ENCODE peak calls at places on chromosomes 13 and 19, in five cellular contexts. T, J, S, G and R are unnamed samples.

GRCh38 chr19:40165362-40165937 is 25.8 kb upstream of the MAP3K10 start:
- DNase-seq in S (peak; percentile 42), T (peak; percentile 28), J (peak; percentile 66), G (peak; percentile 94), R (peak; percentile 73)

GRCh38 chr19:1668339-1669123 is 16.1 kb upstream of the TCF3 start:
- DNase-seq in T (no peak), J (no peak), S (peak; percentile 21), G (peak; percentile 71), R (no peak)

GRCh38 chr19:19744641-19745040 is 11.7 kb upstream of the ZNF14 start:
- DNase-seq in J (no peak), G (no peak), S (no peak), T (no peak), R (no peak)

GRCh38 chr19:40147338-40147692 is 43.9 kb upstream of the MAP3K10 start:
- DNase-seq in T (no peak), J (no peak), G (no peak), S (no peak), R (no peak)

GRCh38 chr19:18657590-18658365 is 20.9 kb downstream of the KLHL26 start:
- DNase-seq in J (no peak), T (no peak), S (peak; percentile 97), G (peak; percentile 74), R (no peak)

GRCh38 chr13:41492432-41493267 is 35.3 kb downstream of the RGCC start:
- DNase-seq in G (no peak), S (no peak), J (no peak), T (no peak), R (no peak)

GRCh38 chr13:95368998-95369397 is 67.7 kb upstream of the ABCC4 start:
- DNase-seq in G (no peak), J (no peak), T (no peak), S (no peak), R (no peak)

GRCh38 chr13:77985866-77986636 is 67.4 kb upstream of the EDNRB start:
- DNase-seq in G (peak; percentile 49), J (no peak), S (no peak), T (no peak), R (no peak)

GRCh38 chr13:114179087-114179658 is at the start of gene CFAP97D2:
- DNase-seq in S (no peak), J (no peak), G (no peak), T (no peak), R (no peak)

GRCh38 chr13:100195568-100195967 is 106.7 kb downstream of the PCCA start:
- DNase-seq in S (no peak), G (no peak), T (no peak), J (no peak), R (no peak)

GRCh38 chr13:40377783-40378182 is 288.7 kb downstream of the FOXO1 start:
- DNase-seq in T (peak; percentile 30), G (no peak), S (peak; percentile 69), J (no peak), R (no peak)

GRCh38 chr13:46168341-46168740 is 13.6 kb downstream of the LCP1 start:
- DNase-seq in S (peak; percentile 14), T (peak; percentile 35), G (no peak), J (no peak), R (peak; percentile 50)

GRCh38 chr19:19642506-19643157 is 825 bp downstream of the GMIP start:
- DNase-seq in J (no peak), S (no peak), T (no peak), G (peak; percentile 55), R (peak; percentile 21)

GRCh38 chr19:45794627-45795026 is 2.0 kb upstream of the DMWD start:
- DNase-seq in S (no peak), G (no peak), T (no peak), J (no peak), R (no peak)

GRCh38 chr13:91369432-91369831 is 21.9 kb downstream of the MIR17HG start:
- DNase-seq in T (no peak), J (no peak), S (peak; percentile 75), G (no peak), R (no peak)

GRCh38 chr19:3368441-3368795 is 2.0 kb downstream of the NFIC start:
- DNase-seq in S (no peak), J (no peak), G (no peak), T (no peak), R (no peak)